ENCODE peak calls at places on chromosomes 12 and 14, in ten cellular contexts. One of them, this sample, is unnamed.

GRCh38 chr14:99258341-99258781 is 13.6 kb downstream of the BCL11B start:
- DNase-seq in heart left ventricle: no peak
- DNase-seq in endodermal cell: peak; percentile 75
- DNase-seq in RWPE1: no peak
- DNase-seq in uterus: no peak
- DNase-seq in tibial nerve: no peak
- DNase-seq in SK-N-SH: no peak
- DNase-seq in CD8-positive, alpha-beta T cell: no peak
- DNase-seq in ascending aorta: no peak
- DNase-seq in colonic mucosa: no peak
- DNase-seq in this sample: no peak

GRCh38 chr12:110533607-110534006 is 31.5 kb downstream of the RAD9B start:
- DNase-seq in heart left ventricle: no peak
- DNase-seq in endodermal cell: peak; percentile 43
- DNase-seq in RWPE1: no peak
- DNase-seq in uterus: no peak
- DNase-seq in tibial nerve: no peak
- DNase-seq in SK-N-SH: no peak
- DNase-seq in CD8-positive, alpha-beta T cell: no peak
- DNase-seq in ascending aorta: no peak
- DNase-seq in colonic mucosa: no peak
- DNase-seq in this sample: no peak

GRCh38 chr14:20435454-20436362 is at the start of gene KLHL33:
- DNase-seq in heart left ventricle: no peak
- DNase-seq in endodermal cell: no peak
- DNase-seq in RWPE1: no peak
- DNase-seq in uterus: peak; percentile 22
- DNase-seq in tibial nerve: no peak
- DNase-seq in SK-N-SH: no peak
- DNase-seq in CD8-positive, alpha-beta T cell: no peak
- DNase-seq in ascending aorta: no peak
- DNase-seq in colonic mucosa: no peak
- DNase-seq in this sample: no peak

GRCh38 chr14:76844223-76844622 is 18.0 kb downstream of the LRRC74A start:
- DNase-seq in heart left ventricle: peak; percentile 80
- DNase-seq in endodermal cell: peak; percentile 76
- DNase-seq in RWPE1: no peak
- DNase-seq in uterus: peak; percentile 22
- DNase-seq in tibial nerve: peak; percentile 49
- DNase-seq in SK-N-SH: no peak
- DNase-seq in CD8-positive, alpha-beta T cell: peak; percentile 40
- DNase-seq in ascending aorta: peak; percentile 73
- DNase-seq in colonic mucosa: no peak
- DNase-seq in this sample: no peak

GRCh38 chr12:111532741-111533140 is 66.4 kb downstream of the ATXN2 start:
- DNase-seq in heart left ventricle: no peak
- DNase-seq in endodermal cell: peak; percentile 67
- DNase-seq in RWPE1: no peak
- DNase-seq in uterus: no peak
- DNase-seq in tibial nerve: no peak
- DNase-seq in SK-N-SH: no peak
- DNase-seq in CD8-positive, alpha-beta T cell: no peak
- DNase-seq in ascending aorta: no peak
- DNase-seq in colonic mucosa: no peak
- DNase-seq in this sample: no peak

GRCh38 chr12:91588874-91589454 is 406.3 kb upstream of the DCN start:
- DNase-seq in heart left ventricle: no peak
- DNase-seq in endodermal cell: no peak
- DNase-seq in RWPE1: no peak
- DNase-seq in uterus: no peak
- DNase-seq in tibial nerve: no peak
- DNase-seq in SK-N-SH: no peak
- DNase-seq in CD8-positive, alpha-beta T cell: no peak
- DNase-seq in ascending aorta: no peak
- DNase-seq in colonic mucosa: no peak
- DNase-seq in this sample: no peak

GRCh38 chr12:102093319-102093718 is 26.6 kb downstream of the NUP37 start:
- DNase-seq in heart left ventricle: no peak
- DNase-seq in endodermal cell: no peak
- DNase-seq in RWPE1: no peak
- DNase-seq in uterus: no peak
- DNase-seq in tibial nerve: no peak
- DNase-seq in SK-N-SH: no peak
- DNase-seq in CD8-positive, alpha-beta T cell: no peak
- DNase-seq in ascending aorta: no peak
- DNase-seq in colonic mucosa: no peak
- DNase-seq in this sample: no peak

GRCh38 chr12:57479376-57480115 is at the start of gene ARHGAP9:
- DNase-seq in heart left ventricle: no peak
- DNase-seq in endodermal cell: no peak
- DNase-seq in RWPE1: no peak
- DNase-seq in uterus: no peak
- DNase-seq in tibial nerve: no peak
- DNase-seq in SK-N-SH: no peak
- DNase-seq in CD8-positive, alpha-beta T cell: peak; percentile 53
- DNase-seq in ascending aorta: no peak
- DNase-seq in colonic mucosa: no peak
- DNase-seq in this sample: no peak

GRCh38 chr12:81450920-81451739 is 308.0 kb downstream of the PPFIA2 start:
- DNase-seq in heart left ventricle: peak; percentile 28
- DNase-seq in endodermal cell: peak; percentile 89
- DNase-seq in RWPE1: peak; percentile 42
- DNase-seq in uterus: no peak
- DNase-seq in tibial nerve: peak; percentile 55
- DNase-seq in SK-N-SH: peak; percentile 56
- DNase-seq in CD8-positive, alpha-beta T cell: no peak
- DNase-seq in ascending aorta: no peak
- DNase-seq in colonic mucosa: peak; percentile 32
- DNase-seq in this sample: no peak

GRCh38 chr12:107014050-107014449 is 27.1 kb upstream of the MTERF2 start:
- DNase-seq in heart left ventricle: no peak
- DNase-seq in endodermal cell: peak; percentile 70
- DNase-seq in RWPE1: peak; percentile 80
- DNase-seq in uterus: no peak
- DNase-seq in tibial nerve: no peak
- DNase-seq in SK-N-SH: no peak
- DNase-seq in CD8-positive, alpha-beta T cell: no peak
- DNase-seq in ascending aorta: no peak
- DNase-seq in colonic mucosa: peak; percentile 62
- DNase-seq in this sample: no peak

GRCh38 chr14:68978550-68978911 is 571 bp downstream of the ACTN1 start:
- DNase-seq in heart left ventricle: peak; percentile 75
- DNase-seq in endodermal cell: peak; percentile 91
- DNase-seq in RWPE1: peak; percentile 63
- DNase-seq in uterus: peak; percentile 80
- DNase-seq in tibial nerve: peak; percentile 35
- DNase-seq in SK-N-SH: peak; percentile 79
- DNase-seq in CD8-positive, alpha-beta T cell: no peak
- DNase-seq in ascending aorta: peak; percentile 79
- DNase-seq in colonic mucosa: peak; percentile 70
- DNase-seq in this sample: no peak

GRCh38 chr14:68979021-68979721 is at the start of gene ACTN1:
- DNase-seq in heart left ventricle: peak; percentile 95
- DNase-seq in endodermal cell: peak; percentile 99
- DNase-seq in RWPE1: peak; percentile 97
- DNase-seq in uterus: peak; percentile 95
- DNase-seq in tibial nerve: peak; percentile 83
- DNase-seq in SK-N-SH: peak; percentile 98
- DNase-seq in CD8-positive, alpha-beta T cell: peak; percentile 35
- DNase-seq in ascending aorta: peak; percentile 98
- DNase-seq in colonic mucosa: peak; percentile 91
- DNase-seq in this sample: peak; percentile 44

GRCh38 chr14:68981124-68981523 is 2.0 kb upstream of the ACTN1 start:
- DNase-seq in heart left ventricle: no peak
- DNase-seq in endodermal cell: no peak
- DNase-seq in RWPE1: no peak
- DNase-seq in uterus: no peak
- DNase-seq in tibial nerve: no peak
- DNase-seq in SK-N-SH: no peak
- DNase-seq in CD8-positive, alpha-beta T cell: no peak
- DNase-seq in ascending aorta: no peak
- DNase-seq in colonic mucosa: no peak
- DNase-seq in this sample: no peak

GRCh38 chr14:68981539-68981976 is 2.5 kb upstream of the ACTN1 start:
- DNase-seq in heart left ventricle: no peak
- DNase-seq in endodermal cell: no peak
- DNase-seq in RWPE1: no peak
- DNase-seq in uterus: no peak
- DNase-seq in tibial nerve: no peak
- DNase-seq in SK-N-SH: no peak
- DNase-seq in CD8-positive, alpha-beta T cell: no peak
- DNase-seq in ascending aorta: no peak
- DNase-seq in colonic mucosa: no peak
- DNase-seq in this sample: no peak

GRCh38 chr14:68979722-68980552 is 835 bp upstream of the ACTN1 start:
- DNase-seq in heart left ventricle: peak; percentile 67
- DNase-seq in endodermal cell: peak; percentile 92
- DNase-seq in RWPE1: peak; percentile 84
- DNase-seq in uterus: no peak
- DNase-seq in tibial nerve: no peak
- DNase-seq in SK-N-SH: no peak
- DNase-seq in CD8-positive, alpha-beta T cell: no peak
- DNase-seq in ascending aorta: peak; percentile 86
- DNase-seq in colonic mucosa: peak; percentile 60
- DNase-seq in this sample: no peak
- H3K27ac ChIP-seq in heart left ventricle: peak overlapping the region; percentile 92
- H3K27ac ChIP-seq in endodermal cell: peak overlapping the region; percentile 86
- H3K27ac ChIP-seq in RWPE1: peak overlapping the region; percentile 99
- H3K27ac ChIP-seq in uterus: peak overlapping the region; percentile 97
- H3K27ac ChIP-seq in tibial nerve: peak overlapping the region; percentile 94
- H3K27ac ChIP-seq in SK-N-SH: peak overlapping the region; percentile 83
- H3K27ac ChIP-seq in CD8-positive, alpha-beta T cell: peak overlapping the region; percentile 48
- H3K27ac ChIP-seq in ascending aorta: peak overlapping the region; percentile 100
- H3K27ac ChIP-seq in colonic mucosa: peak overlapping the region; percentile 96
- H3K27ac ChIP-seq in this sample: no peak overlapping the region

GRCh38 chr14:60839657-60840056 is 105.1 kb downstream of the MNAT1 start:
- DNase-seq in heart left ventricle: no peak
- DNase-seq in endodermal cell: peak; percentile 30
- DNase-seq in RWPE1: no peak
- DNase-seq in uterus: no peak
- DNase-seq in tibial nerve: no peak
- DNase-seq in SK-N-SH: no peak
- DNase-seq in CD8-positive, alpha-beta T cell: no peak
- DNase-seq in ascending aorta: no peak
- DNase-seq in colonic mucosa: no peak
- DNase-seq in this sample: no peak

GRCh38 chr14:60848066-60848465 is 113.5 kb downstream of the MNAT1 start:
- DNase-seq in heart left ventricle: no peak
- DNase-seq in endodermal cell: no peak
- DNase-seq in RWPE1: no peak
- DNase-seq in uterus: no peak
- DNase-seq in tibial nerve: no peak
- DNase-seq in SK-N-SH: no peak
- DNase-seq in CD8-positive, alpha-beta T cell: no peak
- DNase-seq in ascending aorta: no peak
- DNase-seq in colonic mucosa: no peak
- DNase-seq in this sample: no peak

DNA sequence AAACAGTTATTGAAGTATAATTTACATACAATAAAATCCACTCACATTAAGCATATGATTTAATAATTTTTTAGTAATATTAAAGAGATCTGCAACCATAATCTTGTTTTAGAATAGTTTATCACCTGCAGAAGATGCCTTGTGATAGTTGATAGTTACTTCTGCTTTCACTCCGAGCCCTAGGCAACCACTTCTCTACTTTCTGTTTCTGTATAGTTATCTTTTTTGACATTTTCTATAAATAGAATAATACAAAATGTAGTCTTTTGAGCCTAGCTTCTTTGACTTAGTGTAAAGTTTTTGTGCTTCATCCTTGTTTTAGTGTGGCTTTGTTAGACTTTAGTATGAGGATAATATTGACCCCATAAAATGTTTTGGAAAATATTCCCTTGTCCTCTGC is 111.0 kb downstream of the MNAT1 start:
- DNase-seq in heart left ventricle: no peak
- DNase-seq in endodermal cell: no peak
- DNase-seq in RWPE1: no peak
- DNase-seq in uterus: no peak
- DNase-seq in tibial nerve: no peak
- DNase-seq in SK-N-SH: no peak
- DNase-seq in CD8-positive, alpha-beta T cell: no peak
- DNase-seq in ascending aorta: no peak
- DNase-seq in colonic mucosa: no peak
- DNase-seq in this sample: no peak
- H3K27ac ChIP-seq in heart left ventricle: no peak overlapping the region
- H3K27ac ChIP-seq in endodermal cell: no peak overlapping the region
- H3K27ac ChIP-seq in RWPE1: no peak overlapping the region
- H3K27ac ChIP-seq in uterus: no peak overlapping the region
- H3K27ac ChIP-seq in tibial nerve: no peak overlapping the region
- H3K27ac ChIP-seq in SK-N-SH: no peak overlapping the region
- H3K27ac ChIP-seq in CD8-positive, alpha-beta T cell: no peak overlapping the region
- H3K27ac ChIP-seq in ascending aorta: no peak overlapping the region
- H3K27ac ChIP-seq in colonic mucosa: no peak overlapping the region
- H3K27ac ChIP-seq in this sample: no peak overlapping the region

DNA sequence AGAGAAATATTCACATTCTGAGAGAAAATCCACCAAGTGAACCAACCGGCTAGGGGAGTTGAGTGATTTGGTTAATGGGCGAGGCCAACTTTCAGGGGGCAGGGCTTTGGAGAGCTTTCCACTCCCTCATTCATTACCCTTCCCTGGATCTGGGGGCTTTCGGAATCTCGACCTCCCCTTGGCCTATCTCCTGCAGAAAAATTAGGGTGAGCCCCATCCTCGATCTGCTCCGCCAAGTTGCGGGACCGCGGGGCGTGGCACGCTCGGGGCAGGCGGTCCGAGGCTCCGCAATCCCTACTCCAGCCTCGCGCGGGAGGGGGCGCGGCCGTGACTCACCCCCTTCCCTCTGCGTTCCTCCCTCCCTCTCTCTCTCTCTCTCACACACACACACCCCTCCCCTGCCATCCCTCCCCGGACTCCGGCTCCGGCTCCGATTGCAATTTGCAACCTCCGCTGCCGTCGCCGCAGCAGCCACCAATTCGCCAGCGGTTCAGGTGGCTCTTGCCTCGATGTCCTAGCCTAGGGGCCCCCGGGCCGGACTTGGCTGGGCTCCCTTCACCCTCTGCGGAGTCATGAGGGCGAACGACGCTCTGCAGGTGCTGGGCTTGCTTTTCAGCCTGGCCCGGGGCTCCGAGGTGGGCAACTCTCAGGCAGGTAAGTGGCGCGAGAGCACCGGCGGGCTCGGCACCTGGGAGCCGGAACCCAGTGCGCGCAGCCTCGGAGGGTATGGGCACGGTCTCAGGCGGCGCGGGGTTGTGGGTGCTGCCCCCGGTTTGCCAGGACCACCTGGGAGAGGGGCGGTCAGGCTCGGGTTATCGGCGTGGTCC is at the start of gene ERBB3:
- DNase-seq in heart left ventricle: peak; percentile 64
- DNase-seq in endodermal cell: peak; percentile 96
- DNase-seq in RWPE1: peak; percentile 97
- DNase-seq in uterus: peak; percentile 76
- DNase-seq in tibial nerve: peak; percentile 36
- DNase-seq in SK-N-SH: peak; percentile 84
- DNase-seq in CD8-positive, alpha-beta T cell: peak; percentile 45
- DNase-seq in ascending aorta: peak; percentile 91
- DNase-seq in colonic mucosa: peak; percentile 88
- DNase-seq in this sample: peak; percentile 78
- H3K27ac ChIP-seq in heart left ventricle: peak within 1 kb of the TSS; percentile 8
- H3K27ac ChIP-seq in endodermal cell: peak within 1 kb of the TSS; percentile 63
- H3K27ac ChIP-seq in RWPE1: peak within 1 kb of the TSS; percentile 80
- H3K27ac ChIP-seq in uterus: peak within 1 kb of the TSS; percentile 73
- H3K27ac ChIP-seq in tibial nerve: peak within 1 kb of the TSS; percentile 94
- H3K27ac ChIP-seq in SK-N-SH: peak within 1 kb of the TSS; percentile 55
- H3K27ac ChIP-seq in CD8-positive, alpha-beta T cell: no peak within 1 kb of the TSS
- H3K27ac ChIP-seq in ascending aorta: peak within 1 kb of the TSS; percentile 75
- H3K27ac ChIP-seq in colonic mucosa: peak within 1 kb of the TSS; percentile 96
- H3K27ac ChIP-seq in this sample: peak within 1 kb of the TSS; percentile 99

GRCh38 chr12:113432976-113433375 is 10.8 kb downstream of the SDSL start:
- DNase-seq in heart left ventricle: no peak
- DNase-seq in endodermal cell: no peak
- DNase-seq in RWPE1: no peak
- DNase-seq in uterus: no peak
- DNase-seq in tibial nerve: no peak
- DNase-seq in SK-N-SH: no peak
- DNase-seq in CD8-positive, alpha-beta T cell: no peak
- DNase-seq in ascending aorta: no peak
- DNase-seq in colonic mucosa: no peak
- DNase-seq in this sample: no peak
- H3K27ac ChIP-seq in heart left ventricle: no peak overlapping the region
- H3K27ac ChIP-seq in endodermal cell: no peak overlapping the region
- H3K27ac ChIP-seq in RWPE1: no peak overlapping the region
- H3K27ac ChIP-seq in uterus: no peak overlapping the region
- H3K27ac ChIP-seq in tibial nerve: no peak overlapping the region
- H3K27ac ChIP-seq in SK-N-SH: no peak overlapping the region
- H3K27ac ChIP-seq in CD8-positive, alpha-beta T cell: no peak overlapping the region
- H3K27ac ChIP-seq in ascending aorta: no peak overlapping the region
- H3K27ac ChIP-seq in colonic mucosa: no peak overlapping the region
- H3K27ac ChIP-seq in this sample: no peak overlapping the region

This sample was measured in substantia nigra.